ENCODE peak calls at places on chromosome 10, in six cellular contexts. E is H1, X is WTC11, W is HepG2, U is GM12878, V is K562. P is an unnamed sample.

GRCh38 chr10:11491087-11491486 is 120.4 kb downstream of the USP6NL start:
- DNase-seq in X (no peak), E (no peak), V (no peak), U (no peak), W (no peak), P (no peak)

GRCh38 chr10:7291487-7292113 is 119.2 kb downstream of the SFMBT2 start:
- DNase-seq in V (no peak), U (no peak), E (no peak), W (no peak), X (no peak), P (no peak)

GRCh38 chr10:123381271-123381670 is 227.1 kb downstream of the BUB3 start:
- DNase-seq in V (no peak), E (no peak), X (no peak), U (no peak), W (peak), P (no peak)

GRCh38 chr10:43227911-43228782 is 38.7 kb downstream of the RASGEF1A start:
- DNase-seq in W (no peak), X (peak), V (no peak), E (no peak), U (no peak), P (no peak)

GRCh38 chr10:112335104-112335840 is 38.6 kb upstream of the ACSL5 start:
- DNase-seq in V (no peak), E (no peak), X (no peak), U (no peak), W (no peak), P (no peak)

GRCh38 chr10:70561051-70561450 is 41.5 kb downstream of the PRF1 start:
- DNase-seq in U (no peak), V (no peak), X (no peak), E (no peak), W (no peak), P (no peak)

GRCh38 chr10:71217266-71218045 is 5.1 kb downstream of the UNC5B start:
- DNase-seq in U (no peak), X (peak), E (no peak), W (no peak), V (no peak), P (peak)

GRCh38 chr10:42755028-42755451 is 27.6 kb upstream of the BMS1 start:
- DNase-seq in X (peak), E (no peak), W (no peak), V (no peak), U (no peak), P (peak)

GRCh38 chr10:10778959-10779358 is 238.7 kb upstream of the CELF2 start:
- DNase-seq in E (no peak), X (no peak), U (no peak), W (no peak), V (no peak), P (no peak)

GRCh38 chr10:13969792-13970140 is 361.0 kb downstream of the FRMD4A start:
- DNase-seq in E (no peak), U (peak), W (no peak), V (no peak), X (no peak), P (no peak)

GRCh38 chr10:60441515-60441914 is 51.8 kb upstream of the ANK3 start:
- DNase-seq in E (no peak), U (no peak), W (peak), X (no peak), V (peak), P (no peak)

GRCh38 chr10:32376027-32376426 is 29.1 kb upstream of the EPC1 start:
- DNase-seq in V (no peak), E (no peak), X (no peak), U (no peak), W (no peak), P (no peak)

GRCh38 chr10:12333382-12334185 is 15.8 kb upstream of the CAMK1D start:
- DNase-seq in X (no peak), U (no peak), E (no peak), V (no peak), W (no peak), P (no peak)

GRCh38 chr10:33038672-33039071 is 80.6 kb upstream of the ITGB1 start:
- DNase-seq in X (no peak), W (no peak), U (no peak), V (no peak), E (no peak), P (no peak)

GRCh38 chr10:119549247-119549999 is 6.9 kb upstream of the RGS10 start:
- DNase-seq in V (no peak), E (no peak), U (no peak), W (no peak), X (no peak), P (no peak)

GRCh38 chr10:52632591-52632990 is 140.0 kb downstream of the MBL2 start:
- DNase-seq in E (no peak), W (no peak), V (no peak), U (no peak), X (no peak), P (peak)

GRCh38 chr10:122497241-122497640 is 35.9 kb downstream of the HTRA1 start:
- DNase-seq in U (no peak), X (no peak), E (no peak), V (no peak), W (no peak), P (no peak)

GRCh38 chr10:14975672-14976273 is 16.6 kb downstream of the MEIG1 start:
- DNase-seq in W (no peak), X (no peak), E (no peak), V (no peak), U (no peak), P (peak)

GRCh38 chr10:116147162-116147906 is 125.7 kb downstream of the GFRA1 start:
- DNase-seq in X (no peak), V (no peak), U (no peak), W (no peak), E (no peak), P (no peak)

GRCh38 chr10:114179148-114179547 is at the start of gene TDRD1:
- DNase-seq in E (no peak), W (no peak), U (no peak), X (peak), V (no peak), P (peak)

GRCh38 chr10:21516270-21517131 is 9.0 kb downstream of the SKIDA1 start:
- DNase-seq in U (no peak), E (no peak), V (peak), W (no peak), X (peak), P (peak)

GRCh38 chr10:17730667-17731066 is 21.3 kb upstream of the TMEM236 start:
- DNase-seq in W (no peak), U (no peak), E (no peak), X (no peak), V (no peak), P (no peak)

GRCh38 chr10:52665821-52666220 is 106.8 kb downstream of the MBL2 start:
- DNase-seq in U (no peak), X (no peak), W (no peak), V (no peak), E (no peak), P (no peak)

GRCh38 chr10:44398271-44398670 is 13.4 kb upstream of the CXCL12 start:
- DNase-seq in X (no peak), W (no peak), E (no peak), U (no peak), V (no peak), P (peak)

GRCh38 chr10:109883859-109884771 is 39.2 kb downstream of the XPNPEP1 start:
- DNase-seq in W (peak), V (peak), X (peak), E (peak), U (no peak), P (peak)

GRCh38 chr10:104447899-104448298 is 94.3 kb downstream of the CFAP58 start:
- DNase-seq in W (no peak), X (no peak), U (no peak), V (no peak), E (no peak), P (no peak)

GRCh38 chr10:104450490-104450889 is 96.9 kb downstream of the CFAP58 start:
- DNase-seq in E (no peak), X (no peak), W (no peak), U (no peak), V (no peak), P (no peak)

GRCh38 chr10:104452977-104453376 is 99.3 kb downstream of the CFAP58 start:
- DNase-seq in U (no peak), W (no peak), X (no peak), V (no peak), E (no peak), P (no peak)

GRCh38 chr10:104449402-104449801 is 95.8 kb downstream of the CFAP58 start:
- DNase-seq in U (no peak), W (no peak), E (no peak), V (no peak), X (no peak), P (no peak)

DNA sequence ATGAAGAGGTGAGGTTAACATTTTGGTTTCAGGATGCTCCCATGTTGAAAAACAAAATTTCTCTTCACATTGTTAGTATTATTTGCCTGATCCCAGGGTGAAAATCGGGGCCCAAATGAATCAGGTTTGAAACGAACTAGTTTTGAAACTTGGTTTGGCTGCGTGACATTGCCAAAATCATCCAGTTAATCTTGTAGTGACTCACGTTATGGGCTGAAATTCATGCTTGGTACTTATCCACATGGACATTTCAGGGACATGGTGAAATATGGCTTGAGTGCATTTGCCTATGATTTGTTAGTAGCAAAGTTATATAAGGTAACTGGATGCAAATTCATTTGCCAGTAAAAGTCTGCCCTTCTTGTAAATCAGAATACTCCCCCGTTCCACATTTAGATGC is 97.3 kb downstream of the CFAP58 start:
- DNase-seq in V (no peak), X (no peak), U (no peak), E (no peak), W (no peak), P (no peak)
- TF ChIP-seq CREB1 in V (no peak), X (no peak), U (no peak), E (no peak), W (no peak), P (no peak)

GRCh38 chr10:132455986-132456847 is 59.2 kb downstream of the PWWP2B start:
- DNase-seq in W (peak), V (no peak), U (no peak), X (no peak), E (no peak), P (no peak)

GRCh38 chr10:132456881-132457280 is 59.9 kb downstream of the PWWP2B start:
- DNase-seq in W (no peak), X (no peak), V (no peak), E (no peak), U (no peak), P (no peak)

GRCh38 chr10:132458595-132459251 is 61.7 kb downstream of the PWWP2B start:
- DNase-seq in V (peak), W (no peak), E (no peak), X (peak), U (no peak), P (peak)

GRCh38 chr10:132458071-132458594 is 61.1 kb downstream of the PWWP2B start:
- DNase-seq in W (no peak), V (no peak), U (no peak), X (no peak), E (no peak), P (no peak)

DNA sequence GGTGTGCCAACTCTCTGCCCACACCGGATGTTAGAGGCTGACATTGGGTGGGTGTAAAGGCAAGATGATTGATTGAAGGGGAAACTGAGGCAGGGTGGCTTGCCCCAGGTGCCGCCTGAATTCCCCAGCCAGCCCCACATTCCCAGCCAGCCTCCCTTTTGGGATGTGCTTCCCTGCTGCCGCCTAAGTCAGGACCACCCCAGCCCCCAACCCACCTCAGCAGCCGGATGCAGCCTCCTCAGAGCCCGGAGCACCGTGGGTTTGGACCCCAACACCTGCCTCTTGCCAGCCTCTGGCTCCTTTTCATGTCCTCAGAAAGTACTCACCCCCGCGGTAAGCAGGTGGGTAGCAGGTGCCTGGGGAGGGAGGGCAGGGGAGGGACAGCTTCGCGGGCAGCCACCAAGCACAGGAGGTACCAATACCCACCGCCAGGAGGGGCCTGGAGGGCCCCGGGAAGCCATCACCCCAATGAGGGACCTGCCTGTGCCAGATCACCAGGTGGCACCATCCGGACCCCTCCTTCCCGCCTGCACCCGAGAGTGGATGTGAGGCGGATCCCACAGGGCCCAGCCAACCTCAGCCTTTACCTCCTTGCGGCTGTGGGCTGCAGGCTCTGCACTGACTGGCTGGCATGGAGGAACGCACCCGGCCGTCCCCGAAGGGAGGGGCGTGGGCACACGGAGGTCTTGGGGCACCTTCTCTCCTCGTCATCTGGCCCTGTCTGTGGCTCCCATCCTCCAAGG is 60.5 kb downstream of the PWWP2B start:
- DNase-seq in W (no peak), E (no peak), U (no peak), X (no peak), V (no peak), P (no peak)
- TF ChIP-seq CREB1 in W (no peak), E (no peak), U (no peak), X (no peak), V (no peak), P (no peak)

GRCh38 chr10:29105516-29106215 is 183.2 kb upstream of the LYZL1 start:
- DNase-seq in W (peak), V (no peak), X (no peak), U (no peak), E (no peak), P (no peak)
- TF ChIP-seq CREB1 in W (no peak), V (no peak), X (no peak), U (no peak), E (no peak), P (no peak)

GRCh38 chr10:102115775-102116174 is 4.4 kb downstream of the LDB1 start:
- DNase-seq in W (no peak), U (no peak), X (no peak), E (no peak), V (no peak), P (no peak)

GRCh38 chr10:102114861-102115618 is 5.1 kb downstream of the LDB1 start:
- DNase-seq in E (no peak), V (peak), W (peak), U (no peak), X (peak), P (peak)

GRCh38 chr10:102112210-102112817 is 7.9 kb downstream of the LDB1 start:
- DNase-seq in W (no peak), V (peak), U (no peak), E (no peak), X (no peak), P (peak)

GRCh38 chr10:102113261-102113955 is 6.8 kb downstream of the LDB1 start:
- DNase-seq in U (no peak), X (no peak), E (no peak), W (no peak), V (peak), P (no peak)

GRCh38 chr10:102113956-102114857 is 6.0 kb downstream of the LDB1 start:
- DNase-seq in V (peak), U (no peak), W (no peak), X (no peak), E (no peak), P (peak)
- TF ChIP-seq CREB1 in V (no peak), U (no peak), W (no peak), X (no peak), E (no peak), P (no peak)

GRCh38 chr10:93481931-93482834 is at the start of gene MYOF:
- DNase-seq in W (peak), E (no peak), V (peak), U (peak), X (peak), P (peak)
- TF ChIP-seq CREB1 in W (no peak), E (no peak), V (no peak), U (no peak), X (no peak), P (no peak)

GRCh38 chr10:133185916-133186315 is 25.9 kb downstream of the KNDC1 start:
- DNase-seq in W (no peak), V (no peak), E (no peak), X (no peak), U (no peak), P (no peak)
- TF ChIP-seq CREB1 in W (no peak), V (no peak), E (no peak), X (no peak), U (no peak), P (no peak)